ENCODE peak calls at places on chromosomes 12 and 14, in six cellular contexts. M is psoas muscle; Y is tibial artery; B is cardiac muscle cell; R is effector memory CD4-positive, alpha-beta T cell; C is ovary. G is an unnamed sample.

GRCh38 chr14:54338696-54339317 is 58.0 kb upstream of the CDKN3 start:
- DNase-seq in Y (no peak), C (no peak), M (no peak), B (peak; percentile 80), R (no peak), G (no peak)

GRCh38 chr12:21183721-21184275 is 52.8 kb downstream of the SLCO1B1 start:
- DNase-seq in R (no peak), Y (no peak), C (no peak), M (no peak), B (no peak), G (no peak)

GRCh38 chr14:76829650-76830421 is 3.6 kb downstream of the LRRC74A start:
- DNase-seq in R (no peak), Y (no peak), M (peak; percentile 21), C (no peak), B (peak; percentile 91), G (no peak)

GRCh38 chr12:13744566-13744965 is 236.8 kb downstream of the GRIN2B start:
- DNase-seq in R (no peak), Y (no peak), B (no peak), C (no peak), M (no peak), G (no peak)

GRCh38 chr12:58976146-58976545 is 55.8 kb upstream of the LRIG3 start:
- DNase-seq in M (no peak), R (no peak), Y (no peak), B (no peak), C (no peak), G (no peak)

GRCh38 chr12:64931321-64931720 is 106.9 kb downstream of the TBC1D30 start:
- DNase-seq in M (no peak), Y (no peak), R (no peak), B (no peak), C (no peak), G (no peak)

GRCh38 chr14:68694516-68695235 is 98.2 kb downstream of the ZFP36L1 start:
- DNase-seq in R (no peak), Y (peak; percentile 48), M (no peak), B (peak; percentile 89), C (peak; percentile 49), G (no peak)

GRCh38 chr12:19893514-19893913 is 454.2 kb downstream of the AEBP2 start:
- DNase-seq in M (no peak), B (peak; percentile 79), R (no peak), Y (no peak), C (no peak), G (no peak)

GRCh38 chr14:103001651-103002396 is 55.5 kb downstream of the CDC42BPB start:
- DNase-seq in M (no peak), R (no peak), B (no peak), C (no peak), Y (no peak), G (no peak)

GRCh38 chr12:80183939-80184338 is 84.6 kb downstream of the OTOGL start:
- DNase-seq in B (peak; percentile 29), R (no peak), C (no peak), M (no peak), Y (no peak), G (no peak)

GRCh38 chr12:66596189-66596588 is 82.7 kb downstream of the GRIP1 start:
- DNase-seq in Y (no peak), C (no peak), B (peak; percentile 23), M (no peak), R (no peak), G (no peak)

GRCh38 chr14:96103560-96104460 is 64.6 kb downstream of the C14orf132 start:
- DNase-seq in B (no peak), R (no peak), Y (no peak), M (no peak), C (no peak), G (no peak)

GRCh38 chr12:45638386-45638785 is 91.1 kb upstream of the ARID2 start:
- DNase-seq in Y (no peak), C (no peak), M (no peak), R (no peak), B (no peak), G (no peak)

GRCh38 chr12:113462117-113462774 is 9.4 kb downstream of the LHX5 start:
- DNase-seq in M (peak; percentile 81), R (peak; percentile 34), C (peak; percentile 85), B (peak; percentile 83), Y (peak; percentile 83), G (peak; percentile 30)

GRCh38 chr14:78849952-78850351 is 679.8 kb downstream of the NRXN3 start:
- DNase-seq in C (no peak), R (no peak), B (no peak), Y (no peak), M (no peak), G (no peak)

GRCh38 chr14:105879867-105880561 is 353.6 kb downstream of the TMEM121 start:
- DNase-seq in Y (peak; percentile 60), R (no peak), M (peak; percentile 5), C (peak; percentile 21), B (no peak), G (no peak)

GRCh38 chr12:75208851-75209781 is 523 bp downstream of the KCNC2 start:
- DNase-seq in B (peak; percentile 34), R (no peak), C (no peak), Y (no peak), M (peak; percentile 11), G (no peak)

GRCh38 chr14:105930572-105930971 is 404.2 kb downstream of the TMEM121 start:
- DNase-seq in M (no peak), C (no peak), Y (no peak), B (no peak), R (no peak), G (no peak)

GRCh38 chr12:83128529-83128928 is 441.8 kb downstream of the TMTC2 start:
- DNase-seq in R (no peak), M (no peak), C (no peak), Y (no peak), B (peak; percentile 55), G (no peak)

GRCh38 chr12:62621239-62621638 is 154.6 kb downstream of the MON2 start:
- DNase-seq in C (no peak), B (no peak), R (no peak), Y (no peak), M (no peak), G (no peak)

GRCh38 chr14:50935126-50936090 is 8.9 kb downstream of the PYGL start:
- DNase-seq in M (no peak), C (no peak), Y (no peak), B (no peak), R (no peak), G (no peak)

GRCh38 chr14:50937800-50938199 is 6.5 kb downstream of the PYGL start:
- DNase-seq in Y (no peak), C (no peak), M (no peak), R (no peak), B (no peak), G (no peak)

GRCh38 chr14:50932592-50933500 is 11.4 kb downstream of the PYGL start:
- DNase-seq in Y (no peak), M (no peak), B (no peak), R (no peak), C (no peak), G (no peak)

GRCh38 chr14:50937325-50937724 is 7.0 kb downstream of the PYGL start:
- DNase-seq in M (no peak), Y (no peak), R (no peak), C (no peak), B (peak; percentile 69), G (no peak)

DNA sequence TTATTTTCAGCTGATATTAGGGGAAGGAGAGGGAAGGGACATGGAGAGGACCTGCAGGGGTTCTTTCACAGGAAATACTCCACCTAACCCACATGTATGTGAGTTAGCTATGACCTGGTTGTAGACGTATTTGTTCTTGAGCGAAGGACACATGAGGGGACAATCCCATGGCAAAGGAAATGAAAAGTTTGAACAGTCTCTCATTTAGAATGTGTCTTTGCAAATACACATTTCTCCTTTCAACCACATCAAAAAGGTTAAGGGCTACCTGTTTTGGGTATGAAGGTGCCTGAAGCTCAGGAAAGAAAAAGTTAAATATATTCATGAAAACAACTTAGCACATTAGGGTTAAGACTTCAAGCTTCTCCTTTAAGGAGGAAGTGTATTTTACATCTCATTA is 7.4 kb downstream of the PYGL start:
- DNase-seq in R (no peak), C (no peak), B (no peak), M (no peak), Y (no peak), G (no peak)
- H3K27ac ChIP-seq in R (no peak overlapping the region), C (no peak overlapping the region), B (no peak overlapping the region), M (no peak overlapping the region), Y (no peak overlapping the region), G (no peak overlapping the region)

GRCh38 chr14:65421201-65421981 is 8.9 kb downstream of the FUT8 start:
- DNase-seq in Y (no peak), R (no peak), M (no peak), B (peak; percentile 33), C (no peak), G (no peak)

GRCh38 chr14:65422093-65422834 is 9.7 kb downstream of the FUT8 start:
- DNase-seq in B (peak; percentile 25), R (no peak), Y (no peak), M (no peak), C (no peak), G (no peak)

GRCh38 chr14:65415613-65416012 is 3.1 kb downstream of the FUT8 start:
- DNase-seq in R (no peak), M (no peak), C (no peak), B (no peak), Y (no peak), G (no peak)

GRCh38 chr14:65423986-65424385 is 11.5 kb downstream of the FUT8 start:
- DNase-seq in R (no peak), C (no peak), M (no peak), B (no peak), Y (no peak), G (no peak)

GRCh38 chr14:65419593-65420252 is 7.2 kb downstream of the FUT8 start:
- DNase-seq in R (no peak), C (no peak), M (no peak), B (no peak), Y (no peak), G (no peak)
- H3K4me1 ChIP-seq in R (no peaks in the 10 kb centered on the region), C (no peaks in the 10 kb centered on the region), M (no peaks in the 10 kb centered on the region), B (peaks cover 7% of the 10 kb centered on the region), Y (no peaks in the 10 kb centered on the region), G (peaks cover 15% of the 10 kb centered on the region)

GRCh38 chr14:28767239-28767850 is 758 bp downstream of the FOXG1 start:
- DNase-seq in B (no peak), M (no peak), Y (no peak), R (no peak), C (no peak), G (no peak)
- H3K27ac ChIP-seq in B (no peak overlapping the region), M (no peak overlapping the region), Y (no peak overlapping the region), R (no peak overlapping the region), C (no peak overlapping the region), G (no peak overlapping the region)

GRCh38 chr14:20331048-20331613 is 1.9 kb downstream of the CCNB1IP1 start:
- DNase-seq in C (no peak), Y (no peak), M (no peak), R (no peak), B (no peak), G (no peak)

GRCh38 chr14:20329355-20329754 is 3.7 kb downstream of the CCNB1IP1 start:
- DNase-seq in B (no peak), M (no peak), Y (no peak), R (no peak), C (no peak), G (no peak)

GRCh38 chr14:20334017-20334416 is 938 bp upstream of the CCNB1IP1 start:
- DNase-seq in C (no peak), R (no peak), M (no peak), Y (no peak), B (no peak), G (no peak)

GRCh38 chr14:20332946-20333782 is at the start of gene CCNB1IP1:
- DNase-seq in C (peak; percentile 63), M (peak; percentile 38), B (peak; percentile 92), Y (peak; percentile 80), R (peak; percentile 54), G (peak; percentile 64)

GRCh38 chr14:20332386-20332945 is 613 bp downstream of the CCNB1IP1 start:
- DNase-seq in R (no peak), Y (no peak), C (no peak), B (peak; percentile 26), M (no peak), G (no peak)
- H3K4me1 ChIP-seq in R (no peaks in the 10 kb centered on the region), Y (peaks cover 14% of the 10 kb centered on the region), C (no peaks in the 10 kb centered on the region), B (peaks cover 8% of the 10 kb centered on the region), M (peaks cover 16% of the 10 kb centered on the region), G (peaks cover 15% of the 10 kb centered on the region)